ENCODE peak calls at places on chromosomes 6 and 20, in ten cellular contexts. One of them, this sample, is unnamed.

GRCh38 chr6:158825951-158826306 is 6.8 kb upstream of the EZR start:
- DNase-seq in endothelial cell: no peak
- DNase-seq in IMR-90: peak; percentile 75
- DNase-seq in colonic mucosa: no peak
- DNase-seq in body of pancreas: no peak
- DNase-seq in CD8-positive, alpha-beta T cell: peak; percentile 35
- DNase-seq in AG04450: peak; percentile 52
- DNase-seq in stimulated activated effector memory CD8-positive, alpha-beta T cell treated with anti-CD3 and anti-CD28 coated beads, Interleukin-12 subunit alpha, Interleukin-12 subunit beta, amount 100 ng/mL, for 72 hours: no peak
- DNase-seq in hypothalamus: no peak
- DNase-seq in NCI-H774: no peak
- DNase-seq in this sample: no peak

GRCh38 chr6:166420351-166420750 is 37.6 kb upstream of the MPC1 start:
- DNase-seq in endothelial cell: no peak
- DNase-seq in IMR-90: peak; percentile 21
- DNase-seq in colonic mucosa: no peak
- DNase-seq in body of pancreas: no peak
- DNase-seq in CD8-positive, alpha-beta T cell: no peak
- DNase-seq in AG04450: no peak
- DNase-seq in stimulated activated effector memory CD8-positive, alpha-beta T cell treated with anti-CD3 and anti-CD28 coated beads, Interleukin-12 subunit alpha, Interleukin-12 subunit beta, amount 100 ng/mL, for 72 hours: no peak
- DNase-seq in hypothalamus: no peak
- DNase-seq in NCI-H774: no peak
- DNase-seq in this sample: no peak

GRCh38 chr6:35017461-35018183 is 123.5 kb downstream of the TCP11 start:
- DNase-seq in endothelial cell: no peak
- DNase-seq in IMR-90: no peak
- DNase-seq in colonic mucosa: no peak
- DNase-seq in body of pancreas: no peak
- DNase-seq in CD8-positive, alpha-beta T cell: no peak
- DNase-seq in AG04450: no peak
- DNase-seq in stimulated activated effector memory CD8-positive, alpha-beta T cell treated with anti-CD3 and anti-CD28 coated beads, Interleukin-12 subunit alpha, Interleukin-12 subunit beta, amount 100 ng/mL, for 72 hours: no peak
- DNase-seq in hypothalamus: no peak
- DNase-seq in NCI-H774: no peak
- DNase-seq in this sample: no peak

GRCh38 chr6:6942826-6943225 is 164.9 kb upstream of the RREB1 start:
- DNase-seq in endothelial cell: no peak
- DNase-seq in IMR-90: peak; percentile 8
- DNase-seq in colonic mucosa: no peak
- DNase-seq in body of pancreas: no peak
- DNase-seq in CD8-positive, alpha-beta T cell: no peak
- DNase-seq in AG04450: no peak
- DNase-seq in stimulated activated effector memory CD8-positive, alpha-beta T cell treated with anti-CD3 and anti-CD28 coated beads, Interleukin-12 subunit alpha, Interleukin-12 subunit beta, amount 100 ng/mL, for 72 hours: no peak
- DNase-seq in hypothalamus: peak; percentile 11
- DNase-seq in NCI-H774: peak; percentile 85
- DNase-seq in this sample: no peak

GRCh38 chr6:2196079-2196679 is 49.2 kb downstream of the GMDS start:
- DNase-seq in endothelial cell: peak; percentile 42
- DNase-seq in IMR-90: peak; percentile 61
- DNase-seq in colonic mucosa: peak; percentile 46
- DNase-seq in body of pancreas: peak; percentile 43
- DNase-seq in CD8-positive, alpha-beta T cell: no peak
- DNase-seq in AG04450: no peak
- DNase-seq in stimulated activated effector memory CD8-positive, alpha-beta T cell treated with anti-CD3 and anti-CD28 coated beads, Interleukin-12 subunit alpha, Interleukin-12 subunit beta, amount 100 ng/mL, for 72 hours: no peak
- DNase-seq in hypothalamus: no peak
- DNase-seq in NCI-H774: peak; percentile 66
- DNase-seq in this sample: peak; percentile 26

GRCh38 chr6:33727932-33728331 is 16.4 kb upstream of the UQCC2 start:
- DNase-seq in endothelial cell: no peak
- DNase-seq in IMR-90: no peak
- DNase-seq in colonic mucosa: no peak
- DNase-seq in body of pancreas: peak; percentile 79
- DNase-seq in CD8-positive, alpha-beta T cell: no peak
- DNase-seq in AG04450: no peak
- DNase-seq in stimulated activated effector memory CD8-positive, alpha-beta T cell treated with anti-CD3 and anti-CD28 coated beads, Interleukin-12 subunit alpha, Interleukin-12 subunit beta, amount 100 ng/mL, for 72 hours: no peak
- DNase-seq in hypothalamus: no peak
- DNase-seq in NCI-H774: no peak
- DNase-seq in this sample: no peak

GRCh38 chr6:121780325-121781313 is 345.2 kb downstream of the GJA1 start:
- DNase-seq in endothelial cell: no peak
- DNase-seq in IMR-90: peak; percentile 92
- DNase-seq in colonic mucosa: peak; percentile 22
- DNase-seq in body of pancreas: peak; percentile 17
- DNase-seq in CD8-positive, alpha-beta T cell: no peak
- DNase-seq in AG04450: peak; percentile 74
- DNase-seq in stimulated activated effector memory CD8-positive, alpha-beta T cell treated with anti-CD3 and anti-CD28 coated beads, Interleukin-12 subunit alpha, Interleukin-12 subunit beta, amount 100 ng/mL, for 72 hours: no peak
- DNase-seq in hypothalamus: no peak
- DNase-seq in NCI-H774: no peak
- DNase-seq in this sample: no peak

GRCh38 chr6:158654960-158655485 is 5.2 kb downstream of the SYTL3 start:
- DNase-seq in endothelial cell: no peak
- DNase-seq in IMR-90: peak; percentile 79
- DNase-seq in colonic mucosa: peak; percentile 38
- DNase-seq in body of pancreas: no peak
- DNase-seq in CD8-positive, alpha-beta T cell: no peak
- DNase-seq in AG04450: no peak
- DNase-seq in stimulated activated effector memory CD8-positive, alpha-beta T cell treated with anti-CD3 and anti-CD28 coated beads, Interleukin-12 subunit alpha, Interleukin-12 subunit beta, amount 100 ng/mL, for 72 hours: peak; percentile 44
- DNase-seq in hypothalamus: no peak
- DNase-seq in NCI-H774: no peak
- DNase-seq in this sample: no peak

GRCh38 chr6:36893976-36894932 is 8.5 kb downstream of the C6orf89 start:
- DNase-seq in endothelial cell: no peak
- DNase-seq in IMR-90: no peak
- DNase-seq in colonic mucosa: no peak
- DNase-seq in body of pancreas: no peak
- DNase-seq in CD8-positive, alpha-beta T cell: no peak
- DNase-seq in AG04450: no peak
- DNase-seq in stimulated activated effector memory CD8-positive, alpha-beta T cell treated with anti-CD3 and anti-CD28 coated beads, Interleukin-12 subunit alpha, Interleukin-12 subunit beta, amount 100 ng/mL, for 72 hours: no peak
- DNase-seq in hypothalamus: no peak
- DNase-seq in NCI-H774: no peak
- DNase-seq in this sample: no peak

GRCh38 chr6:157317129-157317814 is 6.0 kb downstream of the TMEM242 start:
- DNase-seq in endothelial cell: no peak
- DNase-seq in IMR-90: peak; percentile 92
- DNase-seq in colonic mucosa: peak; percentile 69
- DNase-seq in body of pancreas: peak; percentile 55
- DNase-seq in CD8-positive, alpha-beta T cell: no peak
- DNase-seq in AG04450: peak; percentile 47
- DNase-seq in stimulated activated effector memory CD8-positive, alpha-beta T cell treated with anti-CD3 and anti-CD28 coated beads, Interleukin-12 subunit alpha, Interleukin-12 subunit beta, amount 100 ng/mL, for 72 hours: no peak
- DNase-seq in hypothalamus: no peak
- DNase-seq in NCI-H774: no peak
- DNase-seq in this sample: no peak

GRCh38 chr20:50586531-50587232 is 76.5 kb downstream of the PTPN1 start:
- DNase-seq in endothelial cell: no peak
- DNase-seq in IMR-90: no peak
- DNase-seq in colonic mucosa: no peak
- DNase-seq in body of pancreas: no peak
- DNase-seq in CD8-positive, alpha-beta T cell: no peak
- DNase-seq in AG04450: no peak
- DNase-seq in stimulated activated effector memory CD8-positive, alpha-beta T cell treated with anti-CD3 and anti-CD28 coated beads, Interleukin-12 subunit alpha, Interleukin-12 subunit beta, amount 100 ng/mL, for 72 hours: no peak
- DNase-seq in hypothalamus: no peak
- DNase-seq in NCI-H774: no peak
- DNase-seq in this sample: no peak

GRCh38 chr20:61256365-61256764 is 4.3 kb downstream of the CDH4 start:
- DNase-seq in endothelial cell: no peak
- DNase-seq in IMR-90: no peak
- DNase-seq in colonic mucosa: no peak
- DNase-seq in body of pancreas: no peak
- DNase-seq in CD8-positive, alpha-beta T cell: no peak
- DNase-seq in AG04450: no peak
- DNase-seq in stimulated activated effector memory CD8-positive, alpha-beta T cell treated with anti-CD3 and anti-CD28 coated beads, Interleukin-12 subunit alpha, Interleukin-12 subunit beta, amount 100 ng/mL, for 72 hours: no peak
- DNase-seq in hypothalamus: no peak
- DNase-seq in NCI-H774: no peak
- DNase-seq in this sample: no peak

GRCh38 chr20:19739351-19739750 is 18.7 kb upstream of the RIN2 start:
- DNase-seq in endothelial cell: no peak
- DNase-seq in IMR-90: no peak
- DNase-seq in colonic mucosa: no peak
- DNase-seq in body of pancreas: no peak
- DNase-seq in CD8-positive, alpha-beta T cell: no peak
- DNase-seq in AG04450: no peak
- DNase-seq in stimulated activated effector memory CD8-positive, alpha-beta T cell treated with anti-CD3 and anti-CD28 coated beads, Interleukin-12 subunit alpha, Interleukin-12 subunit beta, amount 100 ng/mL, for 72 hours: no peak
- DNase-seq in hypothalamus: no peak
- DNase-seq in NCI-H774: no peak
- DNase-seq in this sample: no peak

GRCh38 chr20:52060794-52061714 is 130.5 kb downstream of the ZFP64 start:
- DNase-seq in endothelial cell: peak; percentile 30
- DNase-seq in IMR-90: no peak
- DNase-seq in colonic mucosa: peak; percentile 20
- DNase-seq in body of pancreas: no peak
- DNase-seq in CD8-positive, alpha-beta T cell: no peak
- DNase-seq in AG04450: no peak
- DNase-seq in stimulated activated effector memory CD8-positive, alpha-beta T cell treated with anti-CD3 and anti-CD28 coated beads, Interleukin-12 subunit alpha, Interleukin-12 subunit beta, amount 100 ng/mL, for 72 hours: no peak
- DNase-seq in hypothalamus: no peak
- DNase-seq in NCI-H774: no peak
- DNase-seq in this sample: no peak

GRCh38 chr6:18904681-18905080 is 517.5 kb downstream of the RNF144B start:
- DNase-seq in endothelial cell: no peak
- DNase-seq in IMR-90: no peak
- DNase-seq in colonic mucosa: no peak
- DNase-seq in body of pancreas: no peak
- DNase-seq in CD8-positive, alpha-beta T cell: no peak
- DNase-seq in AG04450: no peak
- DNase-seq in stimulated activated effector memory CD8-positive, alpha-beta T cell treated with anti-CD3 and anti-CD28 coated beads, Interleukin-12 subunit alpha, Interleukin-12 subunit beta, amount 100 ng/mL, for 72 hours: no peak
- DNase-seq in hypothalamus: no peak
- DNase-seq in NCI-H774: no peak
- DNase-seq in this sample: no peak

GRCh38 chr6:26312096-26312463 is 52.9 kb upstream of the BTN3A2 start:
- DNase-seq in endothelial cell: no peak
- DNase-seq in IMR-90: no peak
- DNase-seq in colonic mucosa: no peak
- DNase-seq in body of pancreas: no peak
- DNase-seq in CD8-positive, alpha-beta T cell: no peak
- DNase-seq in AG04450: no peak
- DNase-seq in stimulated activated effector memory CD8-positive, alpha-beta T cell treated with anti-CD3 and anti-CD28 coated beads, Interleukin-12 subunit alpha, Interleukin-12 subunit beta, amount 100 ng/mL, for 72 hours: no peak
- DNase-seq in hypothalamus: no peak
- DNase-seq in NCI-H774: no peak
- DNase-seq in this sample: no peak

GRCh38 chr20:59948828-59949720 is 8.9 kb downstream of the FAM217B start:
- DNase-seq in endothelial cell: peak; percentile 19
- DNase-seq in IMR-90: peak; percentile 67
- DNase-seq in colonic mucosa: no peak
- DNase-seq in body of pancreas: no peak
- DNase-seq in CD8-positive, alpha-beta T cell: no peak
- DNase-seq in AG04450: peak; percentile 45
- DNase-seq in stimulated activated effector memory CD8-positive, alpha-beta T cell treated with anti-CD3 and anti-CD28 coated beads, Interleukin-12 subunit alpha, Interleukin-12 subunit beta, amount 100 ng/mL, for 72 hours: no peak
- DNase-seq in hypothalamus: no peak
- DNase-seq in NCI-H774: peak; percentile 52
- DNase-seq in this sample: peak; percentile 30

GRCh38 chr6:36445651-36446050 is 2.9 kb downstream of the KCTD20 start:
- DNase-seq in endothelial cell: no peak
- DNase-seq in IMR-90: no peak
- DNase-seq in colonic mucosa: no peak
- DNase-seq in body of pancreas: no peak
- DNase-seq in CD8-positive, alpha-beta T cell: no peak
- DNase-seq in AG04450: no peak
- DNase-seq in stimulated activated effector memory CD8-positive, alpha-beta T cell treated with anti-CD3 and anti-CD28 coated beads, Interleukin-12 subunit alpha, Interleukin-12 subunit beta, amount 100 ng/mL, for 72 hours: no peak
- DNase-seq in hypothalamus: no peak
- DNase-seq in NCI-H774: no peak
- DNase-seq in this sample: no peak

GRCh38 chr20:47809561-47809960 is 24.3 kb upstream of the SULF2 start:
- DNase-seq in endothelial cell: no peak
- DNase-seq in IMR-90: no peak
- DNase-seq in colonic mucosa: no peak
- DNase-seq in body of pancreas: no peak
- DNase-seq in CD8-positive, alpha-beta T cell: no peak
- DNase-seq in AG04450: no peak
- DNase-seq in stimulated activated effector memory CD8-positive, alpha-beta T cell treated with anti-CD3 and anti-CD28 coated beads, Interleukin-12 subunit alpha, Interleukin-12 subunit beta, amount 100 ng/mL, for 72 hours: no peak
- DNase-seq in hypothalamus: no peak
- DNase-seq in NCI-H774: no peak
- DNase-seq in this sample: no peak

GRCh38 chr6:87993331-87993730 is 54.3 kb upstream of the SPACA1 start:
- DNase-seq in endothelial cell: no peak
- DNase-seq in IMR-90: no peak
- DNase-seq in colonic mucosa: no peak
- DNase-seq in body of pancreas: no peak
- DNase-seq in CD8-positive, alpha-beta T cell: no peak
- DNase-seq in AG04450: no peak
- DNase-seq in stimulated activated effector memory CD8-positive, alpha-beta T cell treated with anti-CD3 and anti-CD28 coated beads, Interleukin-12 subunit alpha, Interleukin-12 subunit beta, amount 100 ng/mL, for 72 hours: no peak
- DNase-seq in hypothalamus: no peak
- DNase-seq in NCI-H774: no peak
- DNase-seq in this sample: no peak

GRCh38 chr6:167782698-167783517 is 43.8 kb upstream of the AFDN start:
- DNase-seq in endothelial cell: no peak
- DNase-seq in IMR-90: no peak
- DNase-seq in colonic mucosa: no peak
- DNase-seq in body of pancreas: no peak
- DNase-seq in CD8-positive, alpha-beta T cell: no peak
- DNase-seq in AG04450: no peak
- DNase-seq in stimulated activated effector memory CD8-positive, alpha-beta T cell treated with anti-CD3 and anti-CD28 coated beads, Interleukin-12 subunit alpha, Interleukin-12 subunit beta, amount 100 ng/mL, for 72 hours: no peak
- DNase-seq in hypothalamus: no peak
- DNase-seq in NCI-H774: no peak
- DNase-seq in this sample: no peak

GRCh38 chr6:3609388-3609787 is 142.1 kb downstream of the PXDC1 start:
- DNase-seq in endothelial cell: no peak
- DNase-seq in IMR-90: no peak
- DNase-seq in colonic mucosa: no peak
- DNase-seq in body of pancreas: no peak
- DNase-seq in CD8-positive, alpha-beta T cell: no peak
- DNase-seq in AG04450: no peak
- DNase-seq in stimulated activated effector memory CD8-positive, alpha-beta T cell treated with anti-CD3 and anti-CD28 coated beads, Interleukin-12 subunit alpha, Interleukin-12 subunit beta, amount 100 ng/mL, for 72 hours: no peak
- DNase-seq in hypothalamus: no peak
- DNase-seq in NCI-H774: no peak
- DNase-seq in this sample: no peak

GRCh38 chr6:125301435-125302391 is at the start of gene HDDC2:
- DNase-seq in endothelial cell: peak; percentile 93
- DNase-seq in IMR-90: peak; percentile 73
- DNase-seq in colonic mucosa: peak; percentile 70
- DNase-seq in body of pancreas: peak; percentile 67
- DNase-seq in CD8-positive, alpha-beta T cell: peak; percentile 67
- DNase-seq in AG04450: no peak
- DNase-seq in stimulated activated effector memory CD8-positive, alpha-beta T cell treated with anti-CD3 and anti-CD28 coated beads, Interleukin-12 subunit alpha, Interleukin-12 subunit beta, amount 100 ng/mL, for 72 hours: peak; percentile 82
- DNase-seq in hypothalamus: peak; percentile 44
- DNase-seq in NCI-H774: peak; percentile 84
- DNase-seq in this sample: peak; percentile 11

GRCh38 chr20:59428441-59429205 is 128.2 kb downstream of the EDN3 start:
- DNase-seq in endothelial cell: no peak
- DNase-seq in IMR-90: no peak
- DNase-seq in colonic mucosa: no peak
- DNase-seq in body of pancreas: no peak
- DNase-seq in CD8-positive, alpha-beta T cell: no peak
- DNase-seq in AG04450: no peak
- DNase-seq in stimulated activated effector memory CD8-positive, alpha-beta T cell treated with anti-CD3 and anti-CD28 coated beads, Interleukin-12 subunit alpha, Interleukin-12 subunit beta, amount 100 ng/mL, for 72 hours: no peak
- DNase-seq in hypothalamus: no peak
- DNase-seq in NCI-H774: no peak
- DNase-seq in this sample: no peak

GRCh38 chr6:79586548-79586947 is 44.6 kb upstream of the SH3BGRL2 start:
- DNase-seq in endothelial cell: peak; percentile 7
- DNase-seq in IMR-90: peak; percentile 45
- DNase-seq in colonic mucosa: no peak
- DNase-seq in body of pancreas: no peak
- DNase-seq in CD8-positive, alpha-beta T cell: no peak
- DNase-seq in AG04450: no peak
- DNase-seq in stimulated activated effector memory CD8-positive, alpha-beta T cell treated with anti-CD3 and anti-CD28 coated beads, Interleukin-12 subunit alpha, Interleukin-12 subunit beta, amount 100 ng/mL, for 72 hours: no peak
- DNase-seq in hypothalamus: no peak
- DNase-seq in NCI-H774: no peak
- DNase-seq in this sample: no peak

GRCh38 chr6:2216794-2217383 is 28.5 kb downstream of the GMDS start:
- DNase-seq in endothelial cell: no peak
- DNase-seq in IMR-90: no peak
- DNase-seq in colonic mucosa: no peak
- DNase-seq in body of pancreas: no peak
- DNase-seq in CD8-positive, alpha-beta T cell: no peak
- DNase-seq in AG04450: no peak
- DNase-seq in stimulated activated effector memory CD8-positive, alpha-beta T cell treated with anti-CD3 and anti-CD28 coated beads, Interleukin-12 subunit alpha, Interleukin-12 subunit beta, amount 100 ng/mL, for 72 hours: no peak
- DNase-seq in hypothalamus: no peak
- DNase-seq in NCI-H774: no peak
- DNase-seq in this sample: no peak

GRCh38 chr6:111601875-111602274 is 3.8 kb downstream of the TRAF3IP2 start:
- DNase-seq in endothelial cell: no peak
- DNase-seq in IMR-90: peak; percentile 81
- DNase-seq in colonic mucosa: no peak
- DNase-seq in body of pancreas: no peak
- DNase-seq in CD8-positive, alpha-beta T cell: no peak
- DNase-seq in AG04450: no peak
- DNase-seq in stimulated activated effector memory CD8-positive, alpha-beta T cell treated with anti-CD3 and anti-CD28 coated beads, Interleukin-12 subunit alpha, Interleukin-12 subunit beta, amount 100 ng/mL, for 72 hours: no peak
- DNase-seq in hypothalamus: no peak
- DNase-seq in NCI-H774: no peak
- DNase-seq in this sample: no peak

This sample was measured in effector CD4-positive, alpha-beta T cell.